ENCODE peak calls at places on chromosomes 5 and 9, in four cellular contexts. I is IMR-90, C is PC-9, F is left lung. Q is an unnamed sample. For H3K4me1, the result is how much of the 10 kb centered on the place peaks cover.

GRCh38 chr5:81749562-81750307 is 1.2 kb downstream of the SSBP2 start:
- DNase-seq in I (peak), C (peak), F (peak), Q (no peak)

GRCh38 chr5:154418344-154418820 is 27.4 kb upstream of the SAP30L start:
- DNase-seq in I (no peak), C (no peak), F (no peak), Q (no peak)

GRCh38 chr5:159444441-159445082 is 114.3 kb upstream of the IL12B start:
- DNase-seq in I (peak), C (peak), F (no peak), Q (no peak)

GRCh38 chr9:87581513-87581912 is 83.8 kb downstream of the DAPK1 start:
- DNase-seq in I (no peak), C (no peak), F (no peak), Q (no peak)

GRCh38 chr9:137099231-137099630 is 12.4 kb downstream of the MAN1B1 start:
- DNase-seq in I (no peak), C (no peak), F (no peak), Q (no peak)

GRCh38 chr5:123673107-123673506 is 161.1 kb downstream of the CSNK1G3 start:
- DNase-seq in I (no peak), C (no peak), F (no peak), Q (no peak)

GRCh38 chr5:89255845-89256463 is 373.0 kb upstream of the MEF2C start:
- DNase-seq in I (peak), C (no peak), F (no peak), Q (peak)

GRCh38 chr9:126150411-126151030 is 176.1 kb upstream of the MVB12B start:
- DNase-seq in I (no peak), C (no peak), F (no peak), Q (no peak)

GRCh38 chr5:75168026-75168750 is 68.5 kb downstream of the ANKRD31 start:
- DNase-seq in I (no peak), C (no peak), F (no peak), Q (no peak)

GRCh38 chr9:127873886-127874285 is 3.6 kb downstream of the AK1 start:
- DNase-seq in I (no peak), C (no peak), F (peak), Q (no peak)

GRCh38 chr5:114184006-114184405 is 177.9 kb upstream of the KCNN2 start:
- DNase-seq in I (peak), C (no peak), F (no peak), Q (peak)

GRCh38 chr9:121992571-121993212 is 100.4 kb downstream of the TTLL11 start:
- DNase-seq in I (peak), C (peak), F (no peak), Q (peak)

GRCh38 chr9:121285835-121286687 is 18.1 kb downstream of the GSN start:
- DNase-seq in I (peak), C (peak), F (peak), Q (peak)

GRCh38 chr9:1918642-1919041 is 96.5 kb upstream of the SMARCA2 start:
- DNase-seq in I (no peak), C (no peak), F (no peak), Q (no peak)

GRCh38 chr5:134594797-134595457 is 37.7 kb downstream of the SAR1B start:
- DNase-seq in I (no peak), C (no peak), F (no peak), Q (no peak)

GRCh38 chr5:142472306-142472951 is 147.6 kb upstream of the SPRY4 start:
- DNase-seq in I (peak), C (peak), F (no peak), Q (peak)

GRCh38 chr9:13971910-13972655 is 341.9 kb downstream of the NFIB start:
- DNase-seq in I (no peak), C (no peak), F (no peak), Q (no peak)

GRCh38 chr9:91939953-91940352 is 10.1 kb downstream of the ROR2 start:
- DNase-seq in I (no peak), C (no peak), F (no peak), Q (no peak)

GRCh38 chr5:147479949-147480348 is 29.9 kb downstream of the DPYSL3 start:
- DNase-seq in I (peak), C (no peak), F (no peak), Q (peak)

GRCh38 chr5:82396871-82397514 is 118.8 kb upstream of the RPS23 start:
- DNase-seq in I (peak), C (peak), F (peak), Q (peak)

GRCh38 chr9:123357748-123358059 is 1.7 kb downstream of the CRB2 start:
- DNase-seq in I (no peak), C (no peak), F (no peak), Q (no peak)

GRCh38 chr5:150562832-150563231 is 54.9 kb downstream of the NDST1 start:
- DNase-seq in I (peak), C (peak), F (peak), Q (no peak)

GRCh38 chr5:150559701-150560100 is 51.8 kb downstream of the NDST1 start:
- DNase-seq in I (peak), C (no peak), F (no peak), Q (no peak)

GRCh38 chr5:150561192-150561512 is 53.2 kb downstream of the NDST1 start:
- DNase-seq in I (no peak), C (no peak), F (no peak), Q (no peak)

GRCh38 chr5:150560401-150561191 is 52.7 kb downstream of the NDST1 start:
- DNase-seq in I (peak), C (peak), F (peak), Q (no peak)

DNA sequence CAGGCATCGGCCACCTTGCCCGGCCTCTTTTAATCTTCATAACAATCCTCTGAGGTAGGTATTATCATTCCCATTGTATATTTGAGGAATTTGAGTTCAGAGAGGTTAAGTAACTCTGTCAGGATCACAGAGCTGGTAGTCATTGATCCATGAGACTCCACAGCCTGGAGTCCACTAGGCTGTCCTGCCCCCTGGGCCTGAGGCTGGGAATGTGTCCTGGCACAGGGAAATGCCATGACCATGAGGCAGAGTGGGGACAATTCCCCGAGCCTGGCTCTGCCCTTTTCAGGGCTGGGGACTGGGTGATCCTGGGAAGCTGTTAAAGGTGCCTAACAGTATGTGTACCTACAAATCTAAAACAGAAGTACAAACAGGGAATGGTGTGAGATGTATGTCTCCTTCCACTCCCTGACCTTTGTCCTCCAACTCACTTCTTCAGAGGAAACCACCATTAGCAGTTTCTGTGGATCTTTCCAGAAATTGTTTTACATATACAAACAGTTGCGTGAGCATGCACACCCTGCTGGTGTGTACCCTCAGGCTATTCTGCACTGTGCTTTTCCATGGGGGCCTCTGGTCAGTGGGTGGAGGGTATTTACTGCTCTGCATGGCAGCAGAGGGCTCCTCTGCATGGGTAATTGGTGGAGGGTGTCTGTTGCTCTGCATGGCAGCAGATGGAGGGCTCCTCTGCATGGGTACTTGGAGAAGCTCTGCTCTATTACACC is 53.8 kb downstream of the NDST1 start:
- DNase-seq in I (no peak), C (no peak), F (peak), Q (no peak)
- H3K27ac ChIP-seq in I (no peak), C (no peak), F (no peak), Q (no peak)

GRCh38 chr5:14665949-14666741 is 1.6 kb downstream of the OTULIN start:
- DNase-seq in I (peak), C (no peak), F (no peak), Q (no peak)
- H3K4me1 ChIP-seq in I (under half), C (under half), F (under half), Q (under half)

GRCh38 chr5:97229196-97229595 is 46.1 kb upstream of the RIOK2 start:
- DNase-seq in I (no peak), C (peak), F (peak), Q (peak)
- H3K27ac ChIP-seq in I (no peak), C (peak), F (peak), Q (no peak)

GRCh38 chr5:17221843-17222614 is 4.6 kb downstream of the BASP1 start:
- DNase-seq in I (no peak), C (no peak), F (no peak), Q (no peak)
- H3K4me1 ChIP-seq in I (under half), C (under half), F (under half), Q (half or more)

DNA sequence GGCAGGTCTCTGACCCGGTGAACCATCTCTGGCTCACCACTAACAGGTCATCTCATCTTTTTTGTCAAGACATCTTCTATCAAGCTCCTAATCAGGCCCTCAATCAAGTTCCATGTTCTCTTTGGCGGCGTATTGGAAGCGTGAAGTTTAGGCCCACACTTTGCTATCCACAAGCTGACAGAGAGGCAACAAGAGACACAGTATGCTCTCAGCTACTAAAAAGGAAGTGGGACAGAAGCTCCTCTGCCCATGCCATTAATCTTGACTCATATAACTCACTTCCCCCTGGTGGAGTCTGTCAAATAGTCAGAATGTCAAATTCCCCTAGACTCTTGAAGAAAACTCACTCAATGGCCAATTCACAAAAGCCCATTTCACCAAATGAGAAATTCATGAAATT is 77.6 kb upstream of the TMC1 start:
- DNase-seq in I (no peak), C (no peak), F (no peak), Q (peak)
- H3K27ac ChIP-seq in I (peak), C (peak), F (peak), Q (peak)

GRCh38 chr5:59544573-59544972 is 349.0 kb downstream of the PDE4D start:
- DNase-seq in I (no peak), C (no peak), F (no peak), Q (no peak)
- H3K4me1 ChIP-seq in I (under half), C (half or more), F (under half), Q (under half)

GRCh38 chr5:78637468-78637867 is 11.1 kb downstream of the LHFPL2 start:
- DNase-seq in I (no peak), C (no peak), F (no peak), Q (no peak)
- H3K27ac ChIP-seq in I (peak), C (no peak), F (no peak), Q (no peak)

Q was measured in foreskin keratinocyte.